ENCODE peak calls at places on chromosomes 4 and X, in eight cellular contexts. P, K, E, C, R, G, J and O are unnamed samples.
A peak's percentile ranks its signal among the peaks of the same experiment; 100 is the strongest.

GRCh38 chr4:118765399-118765798 is 70.5 kb downstream of the SEC24D start:
- DNase-seq in P (no peak), K (peak; percentile 32), E (no peak), C (peak; percentile 62), R (peak; percentile 35), G (no peak), J (no peak), O (no peak)

GRCh38 chr4:52260507-52261302 is 209.6 kb downstream of the SPATA18 start:
- DNase-seq in P (no peak), K (no peak), E (peak; percentile 33), C (no peak), R (no peak), G (no peak), J (peak; percentile 64), O (no peak)

GRCh38 chrX:7102119-7102518 is 45.4 kb upstream of the STS start:
- DNase-seq in P (no peak), K (no peak), E (no peak), C (no peak), R (no peak), G (no peak), J (no peak), O (no peak)

GRCh38 chr4:140242357-140243284 is 88.6 kb upstream of the MAML3 start:
- DNase-seq in P (no peak), K (no peak), E (no peak), C (no peak), R (no peak), G (no peak), J (no peak), O (no peak)

GRCh38 chrX:41963348-41963747 is 40.0 kb upstream of the CASK start:
- DNase-seq in P (no peak), K (no peak), E (no peak), C (no peak), R (no peak), G (no peak), J (no peak), O (no peak)

GRCh38 chr4:175066923-175067627 is 148.9 kb downstream of the ADAM29 start:
- DNase-seq in P (no peak), K (no peak), E (no peak), C (no peak), R (no peak), G (no peak), J (no peak), O (no peak)

GRCh38 chr4:163195247-163195765 is 28.6 kb upstream of the NAF1 start:
- DNase-seq in P (no peak), K (no peak), E (no peak), C (peak; percentile 92), R (no peak), G (no peak), J (no peak), O (no peak)

GRCh38 chrX:54178100-54178940 is 4.7 kb downstream of the FAM120C start:
- DNase-seq in P (no peak), K (peak; percentile 24), E (no peak), C (no peak), R (no peak), G (no peak), J (no peak), O (no peak)

GRCh38 chr4:177163532-177163931 is 146.1 kb upstream of the NEIL3 start:
- DNase-seq in P (no peak), K (no peak), E (no peak), C (no peak), R (no peak), G (no peak), J (no peak), O (no peak)

GRCh38 chr4:99382745-99383360 is 30.3 kb upstream of the ADH1C start:
- DNase-seq in P (no peak), K (no peak), E (no peak), C (no peak), R (no peak), G (no peak), J (no peak), O (no peak)

GRCh38 chrX:49163555-49164419 is 1.2 kb downstream of the MAGIX start:
- DNase-seq in P (peak; percentile 92), K (peak; percentile 91), E (peak; percentile 90), C (peak; percentile 68), R (peak; percentile 90), G (peak; percentile 86), J (peak; percentile 94), O (peak; percentile 92)

GRCh38 chrX:47311857-47312774 is 58.3 kb upstream of the ZNF157 start:
- DNase-seq in P (no peak), K (peak; percentile 76), E (peak; percentile 44), C (peak; percentile 43), R (peak; percentile 16), G (peak; percentile 55), J (peak; percentile 69), O (peak; percentile 47)

GRCh38 chrX:17685026-17685425 is 52.3 kb upstream of the SCML1 start:
- DNase-seq in P (no peak), K (no peak), E (no peak), C (no peak), R (no peak), G (no peak), J (no peak), O (no peak)

GRCh38 chrX:152959626-152960025 is 34.3 kb downstream of the PNMA5 start:
- DNase-seq in P (no peak), K (no peak), E (no peak), C (no peak), R (no peak), G (no peak), J (peak; percentile 53), O (no peak)

GRCh38 chrX:13894888-13895564 is 78.1 kb upstream of the GPM6B start:
- DNase-seq in P (no peak), K (no peak), E (no peak), C (no peak), R (no peak), G (no peak), J (no peak), O (no peak)

GRCh38 chrX:65677954-65678469 is 10.6 kb downstream of the MSN start:
- DNase-seq in P (no peak), K (peak; percentile 71), E (no peak), C (no peak), R (peak; percentile 52), G (no peak), J (peak; percentile 66), O (peak; percentile 34)

GRCh38 chr4:1478766-1479355 is 72.6 kb upstream of the NKX1-1 start:
- DNase-seq in P (no peak), K (no peak), E (peak; percentile 48), C (no peak), R (no peak), G (no peak), J (no peak), O (no peak)

GRCh38 chr4:184932343-184932742 is 85.9 kb upstream of the HELT start:
- DNase-seq in P (no peak), K (no peak), E (peak; percentile 60), C (no peak), R (no peak), G (no peak), J (no peak), O (no peak)

GRCh38 chrX:104359124-104359523 is 104.4 kb upstream of the ESX1 start:
- DNase-seq in P (no peak), K (no peak), E (no peak), C (no peak), R (no peak), G (no peak), J (no peak), O (no peak)

GRCh38 chr4:38119663-38120374 is 159.6 kb downstream of the PTTG2 start:
- DNase-seq in P (no peak), K (peak; percentile 5), E (peak; percentile 48), C (no peak), R (no peak), G (no peak), J (no peak), O (peak; percentile 76)

GRCh38 chrX:27057883-27058282 is 405.3 kb downstream of the PPP4R3C start:
- DNase-seq in P (no peak), K (no peak), E (no peak), C (no peak), R (no peak), G (no peak), J (no peak), O (no peak)

GRCh38 chrX:3636803-3637202 is 76.6 kb downstream of the PRKX start:
- DNase-seq in P (no peak), K (no peak), E (no peak), C (no peak), R (no peak), G (no peak), J (no peak), O (no peak)

GRCh38 chrX:3639236-3639635 is 74.2 kb downstream of the PRKX start:
- DNase-seq in P (no peak), K (no peak), E (peak; percentile 28), C (no peak), R (no peak), G (no peak), J (no peak), O (no peak)

GRCh38 chrX:3638280-3638873 is 75.1 kb downstream of the PRKX start:
- DNase-seq in P (no peak), K (peak; percentile 37), E (peak; percentile 57), C (peak; percentile 57), R (peak; percentile 29), G (peak; percentile 53), J (no peak), O (peak; percentile 32)
- TF ChIP-seq EP300 in P (no peak), K (no peak), E (no peak), C (no peak), R (no peak), G (no peak), J (no peak), O (no peak)

DNA sequence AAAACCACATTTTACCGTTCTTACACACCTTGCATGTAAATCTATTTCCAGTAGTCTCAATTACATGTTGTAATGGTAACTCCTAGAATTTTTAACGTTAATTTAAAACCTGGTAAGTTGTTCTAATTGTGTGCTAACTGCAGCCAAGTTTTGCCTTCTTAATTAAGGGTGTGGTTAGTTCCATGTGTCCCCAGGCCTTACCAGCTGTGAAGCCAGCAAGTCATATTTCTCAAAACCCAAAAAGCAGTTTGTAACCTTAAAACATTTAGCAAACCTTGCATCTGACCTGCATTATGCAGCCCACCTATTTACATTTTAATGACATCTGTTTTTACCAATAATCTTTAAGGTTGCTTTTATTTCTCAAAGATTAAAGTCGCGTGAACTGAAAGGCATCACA is 18.4 kb upstream of the FAM47E start:
- DNase-seq in P (no peak), K (no peak), E (no peak), C (no peak), R (no peak), G (no peak), J (no peak), O (no peak)
- H3K27ac ChIP-seq in P (peak overlapping the region; percentile 73), K (no peak overlapping the region), E (peak overlapping the region; percentile 50), C (peak overlapping the region; percentile 86), R (no peak overlapping the region), G (no peak overlapping the region), J (no peak overlapping the region), O (no peak overlapping the region)

DNA sequence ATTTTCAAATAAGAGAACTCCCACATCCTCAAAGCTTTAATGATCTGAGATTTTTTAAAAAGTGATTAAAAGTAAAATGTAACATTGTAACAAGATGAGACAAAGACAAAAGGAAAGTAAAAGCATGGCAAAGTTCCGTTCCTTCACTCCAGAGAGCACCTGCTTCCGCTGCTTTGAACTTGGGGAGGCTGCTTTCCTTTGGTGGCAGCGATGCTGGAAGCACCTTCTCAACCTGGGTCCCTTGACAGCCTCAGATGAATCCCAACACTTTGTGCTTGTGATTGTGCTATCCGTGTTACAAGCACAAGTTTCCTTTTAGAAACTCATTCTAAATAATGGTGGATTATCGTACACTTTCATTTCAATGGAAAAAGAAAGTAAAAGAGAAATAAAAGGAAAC is 59.7 kb downstream of the HADH start:
- DNase-seq in P (no peak), K (no peak), E (no peak), C (no peak), R (no peak), G (no peak), J (no peak), O (no peak)
- TF ChIP-seq EP300 in P (no peak), K (no peak), E (no peak), C (no peak), R (no peak), G (no peak), J (no peak), O (no peak)

GRCh38 chrX:150558424-150558823 is 10.0 kb upstream of the MTM1 start:
- DNase-seq in P (no peak), K (no peak), E (no peak), C (no peak), R (no peak), G (no peak), J (no peak), O (no peak)
- H3K27ac ChIP-seq in P (no peak overlapping the region), K (no peak overlapping the region), E (no peak overlapping the region), C (no peak overlapping the region), R (no peak overlapping the region), G (no peak overlapping the region), J (no peak overlapping the region), O (no peak overlapping the region)